ENCODE peak calls at places on chromosomes 16 and 17, in seven cellular contexts. A, X, T, I, E, V and W are unnamed samples.

GRCh38 chr17:10327640-10328039 is 45.2 kb downstream of the MYH13 start:
- DNase-seq in I (peak), V (peak), X (peak), A (peak), T (peak), E (peak), W (peak)

GRCh38 chr16:69217433-69217832 is 30.5 kb downstream of the SNTB2 start:
- DNase-seq in E (peak), I (no peak), A (no peak), T (no peak), V (no peak), X (no peak), W (no peak)

GRCh38 chr16:27408012-27408601 is 6.1 kb downstream of the IL21R start:
- DNase-seq in X (no peak), E (peak), V (no peak), T (no peak), I (no peak), A (no peak), W (no peak)

GRCh38 chr16:52470601-52471000 is 76.3 kb downstream of the TOX3 start:
- DNase-seq in X (no peak), A (peak), I (no peak), E (no peak), V (no peak), T (no peak), W (no peak)

GRCh38 chr17:17243163-17243562 is 6.2 kb upstream of the FLCN start:
- DNase-seq in I (no peak), X (no peak), T (no peak), E (no peak), V (no peak), A (no peak), W (no peak)

GRCh38 chr17:75367312-75367711 is 38.2 kb downstream of the GRB2 start:
- DNase-seq in I (no peak), T (no peak), E (no peak), A (no peak), X (no peak), V (no peak), W (no peak)

GRCh38 chr16:75109732-75110243 is 6.8 kb downstream of the LDHD start:
- DNase-seq in A (no peak), E (no peak), I (peak), T (no peak), X (peak), V (no peak), W (peak)

GRCh38 chr16:82888616-82889015 is 261.8 kb downstream of the CDH13 start:
- DNase-seq in V (no peak), X (no peak), I (no peak), E (no peak), T (no peak), A (no peak), W (no peak)

GRCh38 chr17:42312285-42313130 is 24.2 kb downstream of the STAT5A start:
- DNase-seq in T (peak), I (peak), A (peak), V (peak), E (peak), X (peak), W (peak)

GRCh38 chr16:65202461-65202860 is 80.6 kb upstream of the CDH11 start:
- DNase-seq in X (no peak), A (no peak), V (no peak), T (no peak), I (no peak), E (no peak), W (no peak)

GRCh38 chr17:1179635-1180433 is at the start of gene ABR:
- DNase-seq in I (peak), V (no peak), A (peak), T (no peak), X (peak), E (peak), W (peak)

GRCh38 chr17:10814083-10814482 is 10.2 kb upstream of the TMEM238L start:
- DNase-seq in E (no peak), T (no peak), I (no peak), A (no peak), X (no peak), V (no peak), W (no peak)

GRCh38 chr16:81408409-81408950 is 36.1 kb upstream of the CMIP start:
- DNase-seq in I (no peak), X (no peak), E (no peak), A (no peak), T (no peak), V (no peak), W (no peak)

GRCh38 chr16:4090476-4090875 is 25.8 kb downstream of the ADCY9 start:
- DNase-seq in A (no peak), E (no peak), T (peak), X (no peak), I (no peak), V (no peak), W (no peak)

GRCh38 chr17:143785-144281 is 6.5 kb downstream of the SCGB1C2 start:
- DNase-seq in X (peak), E (peak), A (peak), T (peak), V (peak), I (peak), W (peak)

GRCh38 chr17:75155191-75155601 is 884 bp upstream of the JPT1 start:
- DNase-seq in I (no peak), T (no peak), A (no peak), E (peak), V (no peak), X (peak), W (no peak)

GRCh38 chr16:53457670-53458069 is 23.4 kb downstream of the RBL2 start:
- DNase-seq in X (no peak), A (no peak), T (no peak), V (no peak), E (peak), I (no peak), W (no peak)

GRCh38 chr17:57544834-57545463 is 200.2 kb downstream of the CCDC182 start:
- DNase-seq in T (no peak), E (no peak), X (no peak), A (peak), V (no peak), I (no peak), W (no peak)

GRCh38 chr16:66286527-66286926 is 80.0 kb upstream of the CDH5 start:
- DNase-seq in V (peak), A (no peak), E (no peak), T (no peak), X (peak), I (no peak), W (no peak)

GRCh38 chr17:44095647-44096496 is 25.3 kb downstream of the G6PC3 start:
- DNase-seq in I (peak), V (no peak), A (peak), T (peak), X (peak), E (peak), W (peak)

GRCh38 chr17:38628441-38628840 is 22.7 kb upstream of the SRCIN1 start:
- DNase-seq in E (peak), T (no peak), I (no peak), V (no peak), X (peak), A (no peak), W (no peak)

GRCh38 chr16:89037261-89038152 is 56.1 kb upstream of the ACSF3 start:
- DNase-seq in X (peak), T (no peak), A (no peak), I (no peak), V (no peak), E (peak), W (no peak)

GRCh38 chr17:7144203-7144602 is 29.6 kb upstream of the ASGR2 start:
- DNase-seq in T (no peak), I (no peak), E (no peak), V (no peak), A (no peak), X (no peak), W (no peak)

GRCh38 chr17:17814162-17815061 is 22.4 kb downstream of the SREBF1 start:
- DNase-seq in V (no peak), E (no peak), I (no peak), X (no peak), T (no peak), A (no peak), W (no peak)

GRCh38 chr16:66924527-66925321 is 611 bp downstream of the RRAD start:
- DNase-seq in E (peak), V (no peak), A (no peak), I (no peak), T (no peak), X (peak), W (no peak)

GRCh38 chr17:27878776-27879562 is 14.2 kb downstream of the LYRM9 start:
- DNase-seq in X (no peak), I (no peak), T (no peak), A (peak), V (no peak), E (no peak), W (no peak)

GRCh38 chr16:83994087-83994486 is 26.0 kb downstream of the NECAB2 start:
- DNase-seq in A (no peak), V (no peak), I (no peak), X (no peak), T (no peak), E (peak), W (no peak)

GRCh38 chr17:19759934-19760530 is 11.9 kb upstream of the ALDH3A1 start:
- DNase-seq in T (no peak), A (no peak), X (no peak), E (no peak), I (no peak), V (peak), W (no peak)

GRCh38 chr16:68951991-68952877 is 108.9 kb downstream of the TANGO6 start:
- DNase-seq in V (no peak), E (peak), I (no peak), X (no peak), A (no peak), T (no peak), W (no peak)

GRCh38 chr17:40432864-40433528 is 10.3 kb upstream of the IGFBP4 start:
- DNase-seq in T (peak), A (no peak), X (no peak), V (no peak), I (no peak), E (no peak), W (no peak)

GRCh38 chr16:88936008-88936912 is 40.7 kb downstream of the CBFA2T3 start:
- DNase-seq in I (no peak), V (no peak), X (no peak), A (peak), T (peak), E (no peak), W (no peak)

GRCh38 chr16:12503201-12503600 is 300.5 kb downstream of the CPPED1 start:
- DNase-seq in A (peak), T (no peak), V (no peak), I (no peak), E (no peak), X (no peak), W (no peak)

GRCh38 chr17:78438271-78438691 is 59.8 kb downstream of the PGS1 start:
- DNase-seq in A (no peak), E (no peak), T (no peak), X (no peak), I (no peak), V (no peak), W (no peak)

GRCh38 chr16:14344292-14344691 is 273.2 kb downstream of the MRTFB start:
- DNase-seq in E (no peak), T (no peak), A (no peak), I (no peak), V (no peak), X (no peak), W (no peak)

GRCh38 chr16:66427036-66427446 is at the start of gene BEAN1:
- DNase-seq in X (no peak), E (peak), V (no peak), T (no peak), A (peak), I (no peak), W (no peak)

GRCh38 chr16:15055141-15056053 is 477 bp downstream of the NTAN1 start:
- DNase-seq in V (no peak), I (no peak), E (no peak), X (no peak), T (peak), A (peak), W (no peak)